ENCODE peak calls at places on chromosomes 6 and 20, in five cellular contexts. H, C, S, D and A are unnamed samples. For H3K4me1, the result is how much of the 10 kb centered on the place peaks cover.

GRCh38 chr20:33746325-33746998 is 14.7 kb downstream of the ZNF341 start:
- DNase-seq in H (no peak), C (no peak), S (no peak), D (no peak), A (no peak)

GRCh38 chr20:56094228-56094627 is 88.9 kb upstream of the CBLN4 start:
- DNase-seq in H (no peak), C (no peak), S (no peak), D (no peak), A (no peak)

GRCh38 chr20:60262967-60263603 is 304.9 kb downstream of the CDH26 start:
- DNase-seq in H (peak), C (peak), S (peak), D (peak), A (no peak)

GRCh38 chr6:38058022-38058421 is 238.5 kb downstream of the ZFAND3 start:
- DNase-seq in H (no peak), C (no peak), S (no peak), D (no peak), A (no peak)

GRCh38 chr6:92710048-92710447 is 709.3 kb downstream of the EPHA7 start:
- DNase-seq in H (no peak), C (no peak), S (no peak), D (no peak), A (no peak)

GRCh38 chr6:125273965-125274364 is 27.8 kb downstream of the HDDC2 start:
- DNase-seq in H (no peak), C (no peak), S (no peak), D (no peak), A (no peak)

GRCh38 chr20:38152175-38153010 is 12.7 kb downstream of the TGM2 start:
- DNase-seq in H (peak), C (no peak), S (peak), D (peak), A (peak)

GRCh38 chr20:52033313-52033712 is 158.3 kb downstream of the ZFP64 start:
- DNase-seq in H (no peak), C (no peak), S (no peak), D (no peak), A (no peak)

GRCh38 chr6:138157986-138158638 is 3.6 kb upstream of the ARFGEF3 start:
- DNase-seq in H (no peak), C (no peak), S (no peak), D (no peak), A (no peak)

GRCh38 chr6:43900560-43901329 is 130.7 kb downstream of the VEGFA start:
- DNase-seq in H (no peak), C (no peak), S (no peak), D (no peak), A (no peak)

GRCh38 chr6:11246722-11247121 is 14.3 kb upstream of the NEDD9 start:
- DNase-seq in H (no peak), C (no peak), S (no peak), D (no peak), A (no peak)

GRCh38 chr20:59985864-59986263 is 27.6 kb downstream of the CDH26 start:
- DNase-seq in H (peak), C (no peak), S (no peak), D (no peak), A (no peak)

GRCh38 chr6:722077-722524 is 29.2 kb upstream of the EXOC2 start:
- DNase-seq in H (peak), C (peak), S (peak), D (peak), A (peak)

GRCh38 chr6:124682751-124683150 is 279.5 kb upstream of the RNF217 start:
- DNase-seq in H (no peak), C (no peak), S (no peak), D (no peak), A (no peak)

GRCh38 chr6:34305497-34305896 is 56.7 kb upstream of the SMIM29 start:
- DNase-seq in H (no peak), C (no peak), S (no peak), D (no peak), A (no peak)
- H3K4me1 ChIP-seq in H (half or more), C (under half), S (under half), D (under half), A (under half)

GRCh38 chr6:30881392-30881986 is 2.8 kb upstream of the DDR1 start:
- DNase-seq in H (no peak), C (no peak), S (no peak), D (no peak), A (no peak)

GRCh38 chr6:30882764-30883475 is 1.4 kb upstream of the DDR1 start:
- DNase-seq in H (no peak), C (no peak), S (peak), D (peak), A (no peak)

GRCh38 chr6:30879684-30880427 is 4.5 kb upstream of the DDR1 start:
- DNase-seq in H (no peak), C (no peak), S (no peak), D (no peak), A (no peak)

GRCh38 chr6:30881987-30882763 is 2.1 kb upstream of the DDR1 start:
- DNase-seq in H (no peak), C (peak), S (no peak), D (no peak), A (no peak)

DNA sequence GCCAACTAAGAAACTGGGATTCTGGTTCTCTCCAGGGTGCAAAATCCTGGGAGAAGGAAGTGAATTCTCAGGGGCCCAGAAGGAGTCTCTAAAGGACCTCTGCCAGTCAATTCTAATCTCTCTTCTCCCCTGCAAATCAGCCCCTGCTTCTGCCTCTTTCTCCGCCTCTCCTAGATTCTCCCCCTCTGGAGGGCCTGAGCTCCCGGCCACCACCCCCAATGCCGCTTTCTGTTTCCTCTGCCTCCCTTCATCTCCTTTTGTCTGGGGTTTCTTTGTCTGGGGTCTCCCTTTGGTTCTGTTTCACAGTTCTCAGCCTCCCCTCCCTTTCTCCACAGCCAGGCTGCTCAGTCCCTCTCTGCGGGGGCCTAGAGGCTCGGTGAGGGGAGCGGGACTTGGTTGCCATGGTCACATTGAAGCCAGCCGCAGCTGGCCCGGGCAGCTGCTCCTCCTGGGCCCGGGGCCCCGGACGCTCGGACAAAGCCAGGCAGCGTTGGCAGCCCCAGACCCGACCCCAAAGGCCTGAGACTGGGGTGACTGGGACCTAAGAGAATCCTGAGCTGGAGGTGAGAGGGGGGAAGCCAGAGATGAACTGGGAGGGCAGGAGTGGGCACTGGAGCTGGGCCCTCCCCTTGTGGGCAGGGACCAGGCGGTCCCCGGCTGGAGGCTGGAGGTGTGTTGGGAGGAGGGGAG is 3.6 kb upstream of the DDR1 start:
- DNase-seq in H (no peak), C (peak), S (no peak), D (no peak), A (no peak)
- H3K4me3 ChIP-seq in H (no peak), C (peak), S (no peak), D (no peak), A (no peak)

GRCh38 chr20:49697071-49697470 is 16.6 kb downstream of the B4GALT5 start:
- DNase-seq in H (no peak), C (no peak), S (no peak), D (no peak), A (no peak)
- H3K4me1 ChIP-seq in H (half or more), C (under half), S (half or more), D (under half), A (under half)

GRCh38 chr20:43579861-43580793 is 10.6 kb upstream of the IFT52 start:
- DNase-seq in H (no peak), C (no peak), S (no peak), D (no peak), A (no peak)

GRCh38 chr20:43586641-43587040 is 4.1 kb upstream of the IFT52 start:
- DNase-seq in H (no peak), C (no peak), S (no peak), D (no peak), A (no peak)

GRCh38 chr20:43583133-43583864 is 7.4 kb upstream of the IFT52 start:
- DNase-seq in H (no peak), C (no peak), S (no peak), D (no peak), A (no peak)

GRCh38 chr20:43583982-43584432 is 6.7 kb upstream of the IFT52 start:
- DNase-seq in H (peak), C (no peak), S (peak), D (peak), A (peak)

DNA sequence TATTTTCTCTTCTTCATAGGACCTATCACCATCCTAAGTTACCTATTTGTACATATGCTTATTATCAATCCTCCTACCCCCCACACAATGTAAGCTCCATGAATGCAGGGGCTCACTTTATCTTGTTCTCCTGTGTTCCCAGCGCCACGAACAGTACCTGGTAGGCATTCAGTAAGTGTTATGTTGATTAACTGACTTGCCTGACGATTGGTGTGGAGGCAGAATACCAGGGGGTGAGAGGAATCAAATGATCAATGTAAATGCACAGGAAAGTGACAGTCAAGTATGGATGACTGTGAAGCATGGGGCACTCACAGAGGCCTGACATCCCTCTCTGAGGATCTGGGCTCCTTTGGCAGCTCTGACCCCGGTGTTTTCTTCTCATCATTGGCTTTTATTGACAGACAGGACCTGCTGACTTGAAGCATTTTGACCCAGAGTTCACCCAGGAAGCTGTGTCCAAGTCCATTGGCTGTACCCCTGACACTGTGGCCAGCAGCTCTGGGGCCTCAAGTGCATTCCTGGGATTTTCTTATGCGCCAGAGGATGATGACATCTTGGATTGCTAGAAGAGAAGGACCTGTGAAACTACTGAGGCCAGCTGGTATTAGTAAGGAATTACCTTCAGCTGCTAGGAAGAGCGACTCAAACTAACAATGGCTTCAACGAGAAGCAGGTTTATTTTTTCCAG is 6.1 kb upstream of the IFT52 start:
- DNase-seq in H (no peak), C (no peak), S (no peak), D (peak), A (no peak)
- H3K4me3 ChIP-seq in H (no peak), C (no peak), S (no peak), D (no peak), A (no peak)

DNA sequence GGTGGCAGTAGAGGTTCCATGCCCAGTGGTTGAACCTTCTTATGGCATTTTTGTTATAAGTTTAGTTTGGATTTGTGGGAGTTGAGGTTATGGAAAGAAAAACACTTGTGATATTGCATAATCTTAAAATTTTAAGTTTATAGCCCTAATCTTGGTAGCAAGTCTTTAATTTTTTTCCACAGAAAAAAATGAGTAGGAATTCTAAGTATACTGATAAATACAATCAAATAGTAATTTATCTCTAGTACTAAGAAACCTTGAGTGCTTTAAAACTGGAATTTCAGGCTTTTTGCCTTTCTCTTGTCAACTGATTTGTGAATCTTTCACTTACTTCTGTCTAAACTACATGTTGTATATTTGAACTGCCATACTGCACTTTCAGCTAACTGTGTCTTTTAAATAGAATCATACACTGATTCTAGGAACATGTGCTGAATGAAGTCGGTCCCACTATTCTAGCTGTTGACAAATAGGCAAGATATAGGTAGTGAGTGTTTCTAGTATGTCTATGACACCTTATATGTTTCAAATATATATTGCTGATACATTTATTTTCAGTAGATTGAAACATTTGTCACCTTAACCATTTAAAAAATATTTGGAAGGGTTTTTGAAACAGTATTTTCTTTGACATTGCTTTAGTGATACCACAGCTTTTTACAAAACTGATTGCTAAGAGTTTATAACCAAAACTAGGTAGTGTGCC is 2.4 kb downstream of the PARD6B start:
- DNase-seq in H (no peak), C (no peak), S (no peak), D (no peak), A (no peak)
- H3K4me1 ChIP-seq in H (under half), C (under half), S (under half), D (under half), A (under half)

GRCh38 chr6:18280084-18280483 is 15.8 kb upstream of the DEK start:
- DNase-seq in H (no peak), C (no peak), S (no peak), D (no peak), A (no peak)

GRCh38 chr6:18277181-18278006 is 13.1 kb upstream of the DEK start:
- DNase-seq in H (no peak), C (no peak), S (no peak), D (no peak), A (no peak)

GRCh38 chr6:18281564-18281963 is 17.2 kb upstream of the DEK start:
- DNase-seq in H (no peak), C (no peak), S (no peak), D (no peak), A (no peak)

DNA sequence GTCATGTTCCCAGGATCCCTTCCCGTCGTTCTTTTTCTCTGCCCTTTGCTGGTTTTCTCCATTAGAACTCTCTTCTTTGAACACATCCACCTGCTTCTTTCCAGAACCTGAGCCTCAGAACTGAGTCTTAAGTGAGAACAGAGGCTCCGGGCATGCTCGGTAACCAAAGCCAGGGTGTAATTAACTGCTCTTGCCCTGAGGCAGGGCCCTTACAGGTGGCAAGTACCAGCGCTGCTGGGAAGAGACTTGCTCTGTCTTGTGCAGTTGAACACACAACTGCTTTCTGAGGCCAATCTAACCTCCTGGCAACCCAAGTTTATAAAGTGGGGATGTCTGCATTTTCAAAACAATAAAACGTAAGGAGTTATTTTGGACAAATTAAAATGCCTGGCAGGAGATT is 12.3 kb upstream of the DEK start:
- DNase-seq in H (no peak), C (no peak), S (no peak), D (no peak), A (no peak)
- H3K4me3 ChIP-seq in H (peak), C (no peak), S (no peak), D (no peak), A (no peak)

GRCh38 chr20:35729283-35729807 is 12.7 kb downstream of the RBM39 start:
- DNase-seq in H (no peak), C (no peak), S (no peak), D (no peak), A (no peak)
- H3K4me1 ChIP-seq in H (half or more), C (under half), S (half or more), D (under half), A (under half)

GRCh38 chr6:42704251-42704936 is 18.0 kb downstream of the PRPH2 start:
- DNase-seq in H (no peak), C (no peak), S (no peak), D (no peak), A (peak)
- H3K4me3 ChIP-seq in H (peak), C (no peak), S (no peak), D (no peak), A (no peak)